ENCODE peak calls at places on chromosome 15, in seven cellular contexts. One of them, this sample, is unnamed.

GRCh38 chr15:77768107-77768506 is 135.4 kb upstream of the LINGO1 start:
- DNase-seq in suprapubic skin: no peak
- DNase-seq in PC-3: no peak
- DNase-seq in transverse colon: no peak
- DNase-seq in heart left ventricle: no peak
- DNase-seq in PC-9: no peak
- DNase-seq in MM.1S: no peak
- DNase-seq in this sample: no peak

GRCh38 chr15:89178307-89178977 is 42.9 kb downstream of the RLBP1 start:
- DNase-seq in suprapubic skin: no peak
- DNase-seq in heart left ventricle: no peak
- DNase-seq in MM.1S: no peak
- DNase-seq in transverse colon: no peak
- DNase-seq in PC-9: no peak
- DNase-seq in PC-3: no peak
- DNase-seq in this sample: no peak

GRCh38 chr15:65110676-65111292 is 4.2 kb downstream of the UBAP1L start:
- DNase-seq in PC-3: no peak
- DNase-seq in MM.1S: no peak
- DNase-seq in suprapubic skin: no peak
- DNase-seq in PC-9: no peak
- DNase-seq in heart left ventricle: no peak
- DNase-seq in transverse colon: no peak
- DNase-seq in this sample: no peak

GRCh38 chr15:59174161-59174845 is 32.3 kb upstream of the LDHAL6B start:
- DNase-seq in MM.1S: no peak
- DNase-seq in PC-3: peak; percentile 25
- DNase-seq in PC-9: no peak
- DNase-seq in transverse colon: no peak
- DNase-seq in suprapubic skin: no peak
- DNase-seq in heart left ventricle: no peak
- DNase-seq in this sample: no peak

GRCh38 chr15:95567686-95568085 is 762.8 kb upstream of the NR2F2 start:
- DNase-seq in PC-3: no peak
- DNase-seq in transverse colon: no peak
- DNase-seq in suprapubic skin: no peak
- DNase-seq in PC-9: no peak
- DNase-seq in MM.1S: no peak
- DNase-seq in heart left ventricle: no peak
- DNase-seq in this sample: no peak

GRCh38 chr15:50024183-50024795 is 94.7 kb downstream of the ATP8B4 start:
- DNase-seq in PC-3: no peak
- DNase-seq in transverse colon: no peak
- DNase-seq in heart left ventricle: no peak
- DNase-seq in suprapubic skin: no peak
- DNase-seq in PC-9: no peak
- DNase-seq in MM.1S: no peak
- DNase-seq in this sample: no peak

GRCh38 chr15:87609474-87609873 is 647.1 kb downstream of the NTRK3 start:
- DNase-seq in suprapubic skin: no peak
- DNase-seq in heart left ventricle: no peak
- DNase-seq in MM.1S: no peak
- DNase-seq in PC-3: peak; percentile 38
- DNase-seq in PC-9: no peak
- DNase-seq in transverse colon: no peak
- DNase-seq in this sample: no peak

GRCh38 chr15:73357999-73358665 is 10.6 kb downstream of the HCN4 start:
- DNase-seq in PC-3: no peak
- DNase-seq in heart left ventricle: no peak
- DNase-seq in suprapubic skin: no peak
- DNase-seq in MM.1S: no peak
- DNase-seq in transverse colon: peak; percentile 71
- DNase-seq in PC-9: no peak
- DNase-seq in this sample: no peak

GRCh38 chr15:26449296-26449695 is 323.6 kb downstream of the GABRB3 start:
- DNase-seq in transverse colon: no peak
- DNase-seq in suprapubic skin: no peak
- DNase-seq in PC-9: no peak
- DNase-seq in heart left ventricle: no peak
- DNase-seq in MM.1S: no peak
- DNase-seq in PC-3: peak; percentile 22
- DNase-seq in this sample: no peak

GRCh38 chr15:57902155-57902554 is 163.4 kb downstream of the ALDH1A2 start:
- DNase-seq in heart left ventricle: no peak
- DNase-seq in suprapubic skin: no peak
- DNase-seq in MM.1S: no peak
- DNase-seq in PC-9: no peak
- DNase-seq in PC-3: peak; percentile 22
- DNase-seq in transverse colon: no peak
- DNase-seq in this sample: no peak

GRCh38 chr15:34490421-34491193 is 53.0 kb upstream of the GOLGA8A start:
- DNase-seq in heart left ventricle: no peak
- DNase-seq in MM.1S: no peak
- DNase-seq in transverse colon: no peak
- DNase-seq in PC-9: no peak
- DNase-seq in PC-3: no peak
- DNase-seq in suprapubic skin: no peak
- DNase-seq in this sample: no peak

GRCh38 chr15:67105065-67105951 is 39.9 kb downstream of the SMAD3 start:
- DNase-seq in PC-9: peak; percentile 91
- DNase-seq in transverse colon: peak; percentile 58
- DNase-seq in heart left ventricle: peak; percentile 64
- DNase-seq in suprapubic skin: no peak
- DNase-seq in MM.1S: no peak
- DNase-seq in PC-3: peak; percentile 96
- DNase-seq in this sample: no peak

GRCh38 chr15:65767895-65768294 is 24.2 kb downstream of the DENND4A start:
- DNase-seq in PC-3: no peak
- DNase-seq in heart left ventricle: no peak
- DNase-seq in MM.1S: no peak
- DNase-seq in transverse colon: no peak
- DNase-seq in PC-9: no peak
- DNase-seq in suprapubic skin: no peak
- DNase-seq in this sample: no peak

GRCh38 chr15:97521894-97522293 is 438.6 kb upstream of the ARRDC4 start:
- DNase-seq in PC-9: no peak
- DNase-seq in MM.1S: peak; percentile 37
- DNase-seq in PC-3: no peak
- DNase-seq in suprapubic skin: no peak
- DNase-seq in heart left ventricle: peak; percentile 86
- DNase-seq in transverse colon: no peak
- DNase-seq in this sample: no peak

GRCh38 chr15:37824717-37825382 is 109.6 kb upstream of the TMCO5A start:
- DNase-seq in transverse colon: no peak
- DNase-seq in MM.1S: no peak
- DNase-seq in heart left ventricle: peak; percentile 38
- DNase-seq in suprapubic skin: no peak
- DNase-seq in PC-9: peak; percentile 31
- DNase-seq in PC-3: peak; percentile 92
- DNase-seq in this sample: no peak

GRCh38 chr15:53807500-53807899 is 48.0 kb upstream of the WDR72 start:
- DNase-seq in transverse colon: no peak
- DNase-seq in heart left ventricle: no peak
- DNase-seq in PC-9: no peak
- DNase-seq in PC-3: no peak
- DNase-seq in MM.1S: no peak
- DNase-seq in suprapubic skin: no peak
- DNase-seq in this sample: no peak

GRCh38 chr15:38905634-38906033 is 341.0 kb upstream of the RASGRP1 start:
- DNase-seq in heart left ventricle: no peak
- DNase-seq in MM.1S: no peak
- DNase-seq in PC-9: no peak
- DNase-seq in transverse colon: no peak
- DNase-seq in suprapubic skin: no peak
- DNase-seq in PC-3: no peak
- DNase-seq in this sample: no peak

GRCh38 chr15:52780172-52780980 is 9.8 kb downstream of the ONECUT1 start:
- DNase-seq in transverse colon: peak; percentile 68
- DNase-seq in PC-9: peak; percentile 53
- DNase-seq in PC-3: peak; percentile 76
- DNase-seq in suprapubic skin: no peak
- DNase-seq in MM.1S: peak; percentile 68
- DNase-seq in heart left ventricle: peak; percentile 47
- DNase-seq in this sample: no peak

GRCh38 chr15:31031471-31032064 is 40.1 kb upstream of the MTMR10 start:
- DNase-seq in heart left ventricle: no peak
- DNase-seq in MM.1S: peak; percentile 94
- DNase-seq in suprapubic skin: no peak
- DNase-seq in PC-3: no peak
- DNase-seq in PC-9: no peak
- DNase-seq in transverse colon: no peak
- DNase-seq in this sample: no peak

GRCh38 chr15:81050806-81051205 is 50.1 kb downstream of the TLNRD1 start:
- DNase-seq in PC-3: no peak
- DNase-seq in PC-9: no peak
- DNase-seq in suprapubic skin: no peak
- DNase-seq in heart left ventricle: no peak
- DNase-seq in transverse colon: no peak
- DNase-seq in MM.1S: no peak
- DNase-seq in this sample: no peak

GRCh38 chr15:100947760-100948429 is 28.7 kb downstream of the LRRK1 start:
- DNase-seq in suprapubic skin: no peak
- DNase-seq in transverse colon: no peak
- DNase-seq in MM.1S: no peak
- DNase-seq in heart left ventricle: no peak
- DNase-seq in PC-9: no peak
- DNase-seq in PC-3: no peak
- DNase-seq in this sample: no peak

GRCh38 chr15:91857772-91858171 is 4.3 kb downstream of the SLCO3A1 start:
- DNase-seq in PC-9: no peak
- DNase-seq in transverse colon: no peak
- DNase-seq in suprapubic skin: no peak
- DNase-seq in PC-3: no peak
- DNase-seq in heart left ventricle: no peak
- DNase-seq in MM.1S: peak; percentile 77
- DNase-seq in this sample: no peak

GRCh38 chr15:43930079-43930478 is 103.3 kb downstream of the WDR76 start:
- DNase-seq in suprapubic skin: no peak
- DNase-seq in PC-9: peak; percentile 29
- DNase-seq in MM.1S: no peak
- DNase-seq in transverse colon: no peak
- DNase-seq in heart left ventricle: no peak
- DNase-seq in PC-3: no peak
- DNase-seq in this sample: no peak

GRCh38 chr15:27690290-27690689 is 408.8 kb downstream of the OCA2 start:
- DNase-seq in PC-3: no peak
- DNase-seq in heart left ventricle: no peak
- DNase-seq in PC-9: no peak
- DNase-seq in suprapubic skin: no peak
- DNase-seq in transverse colon: no peak
- DNase-seq in MM.1S: no peak
- DNase-seq in this sample: no peak
- H3K9me3 ChIP-seq in PC-3: peaks cover 3% of the 10 kb centered on the region
- H3K9me3 ChIP-seq in heart left ventricle: no peaks in the 10 kb centered on the region
- H3K9me3 ChIP-seq in PC-9: no peaks in the 10 kb centered on the region
- H3K9me3 ChIP-seq in suprapubic skin: no peaks in the 10 kb centered on the region
- H3K9me3 ChIP-seq in transverse colon: no peaks in the 10 kb centered on the region
- H3K9me3 ChIP-seq in MM.1S: no peaks in the 10 kb centered on the region
- H3K9me3 ChIP-seq in this sample: no peaks in the 10 kb centered on the region

DNA sequence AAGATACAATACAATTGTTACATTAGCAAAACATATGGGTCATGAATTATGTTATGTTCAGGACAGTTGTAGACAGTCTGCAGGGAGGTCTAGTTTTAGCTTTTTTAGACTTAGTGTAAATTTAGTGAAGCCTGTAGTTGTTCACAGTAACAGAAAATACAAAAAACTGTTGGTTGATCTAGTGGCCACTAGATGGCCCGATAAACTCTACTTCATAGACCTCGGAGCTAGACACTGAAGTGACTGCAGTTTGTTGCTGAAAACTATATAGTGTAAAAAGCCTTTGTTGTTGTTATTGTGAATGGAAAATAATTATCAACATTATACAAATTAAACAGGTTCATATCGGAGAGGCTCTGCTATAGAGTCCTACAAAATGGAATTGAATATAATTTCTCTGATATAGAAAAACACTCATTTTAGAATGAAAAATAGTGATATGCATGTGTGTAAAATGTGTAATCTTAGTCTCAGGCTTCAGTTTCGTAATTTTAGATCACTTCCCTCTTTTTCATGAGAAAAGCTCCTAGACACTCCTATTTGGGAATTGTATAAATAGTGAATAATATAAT is 18.3 kb downstream of the MAGEL2 start:
- DNase-seq in transverse colon: no peak
- DNase-seq in PC-9: no peak
- DNase-seq in suprapubic skin: no peak
- DNase-seq in heart left ventricle: no peak
- DNase-seq in PC-3: peak; percentile 41
- DNase-seq in MM.1S: peak; percentile 55
- DNase-seq in this sample: no peak
- H3K4me3 ChIP-seq in transverse colon: no peak overlapping the region
- H3K4me3 ChIP-seq in PC-9: no peak overlapping the region
- H3K4me3 ChIP-seq in suprapubic skin: no peak overlapping the region
- H3K4me3 ChIP-seq in heart left ventricle: no peak overlapping the region
- H3K4me3 ChIP-seq in PC-3: no peak overlapping the region
- H3K4me3 ChIP-seq in MM.1S: no peak overlapping the region
- H3K4me3 ChIP-seq in this sample: no peak overlapping the region

DNA sequence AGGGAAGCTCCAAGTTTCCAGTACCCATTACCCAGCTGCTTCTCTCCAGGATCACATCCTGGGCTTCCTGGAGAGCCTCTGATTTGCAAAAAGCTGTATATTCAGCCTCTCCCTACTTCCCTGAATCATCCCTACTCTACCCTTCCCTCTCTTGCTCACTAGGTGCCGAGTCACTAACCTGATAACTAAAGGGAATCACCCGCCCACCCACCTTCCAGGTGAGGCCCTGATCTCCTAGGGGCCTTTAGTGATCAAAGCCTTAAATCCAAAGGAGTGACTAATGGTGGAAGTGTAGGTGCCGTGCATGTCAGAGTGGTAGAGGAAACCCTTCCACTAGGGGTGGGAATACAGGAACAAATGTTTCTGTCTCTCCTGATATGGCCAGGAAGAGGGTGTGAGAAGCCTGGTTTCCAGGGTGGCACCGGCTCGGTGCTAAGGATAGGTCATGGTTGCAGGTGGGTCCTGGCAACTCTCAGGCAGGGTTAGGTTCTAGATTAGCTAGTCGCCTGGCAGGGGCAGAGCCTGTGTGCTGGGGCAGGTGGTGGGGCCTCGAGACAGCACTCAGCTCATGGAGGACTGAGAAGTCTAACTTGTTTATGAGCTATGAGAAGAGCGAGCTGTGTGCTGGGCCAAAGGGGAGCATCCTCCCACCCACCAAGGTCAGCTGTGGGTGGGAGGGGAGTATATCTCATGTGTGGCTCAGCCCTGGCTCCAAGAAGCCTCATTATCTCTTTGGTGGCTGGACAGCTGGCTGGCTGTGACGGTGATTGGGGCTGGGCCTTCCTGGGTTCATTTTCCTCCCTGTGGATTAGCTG is 10.1 kb downstream of the SEMA7A start:
- DNase-seq in transverse colon: no peak
- DNase-seq in heart left ventricle: no peak
- DNase-seq in PC-9: peak; percentile 36
- DNase-seq in suprapubic skin: no peak
- DNase-seq in PC-3: peak; percentile 60
- DNase-seq in MM.1S: no peak
- DNase-seq in this sample: no peak
- TF ChIP-seq CTCF in transverse colon: no peak
- TF ChIP-seq CTCF in heart left ventricle: no peak
- TF ChIP-seq CTCF in PC-9: no peak
- TF ChIP-seq CTCF in suprapubic skin: no peak
- TF ChIP-seq CTCF in PC-3: no peak
- TF ChIP-seq CTCF in MM.1S: no peak
- TF ChIP-seq CTCF in this sample: no peak

GRCh38 chr15:23539892-23540291 is 25.6 kb upstream of the MKRN3 start:
- DNase-seq in transverse colon: no peak
- DNase-seq in heart left ventricle: no peak
- DNase-seq in suprapubic skin: no peak
- DNase-seq in PC-9: no peak
- DNase-seq in PC-3: no peak
- DNase-seq in MM.1S: no peak
- DNase-seq in this sample: no peak
- H3K9me3 ChIP-seq in transverse colon: no peaks in the 10 kb centered on the region
- H3K9me3 ChIP-seq in heart left ventricle: no peaks in the 10 kb centered on the region
- H3K9me3 ChIP-seq in suprapubic skin: no peaks in the 10 kb centered on the region
- H3K9me3 ChIP-seq in PC-9: no peaks in the 10 kb centered on the region
- H3K9me3 ChIP-seq in PC-3: no peaks in the 10 kb centered on the region
- H3K9me3 ChIP-seq in MM.1S: no peaks in the 10 kb centered on the region
- H3K9me3 ChIP-seq in this sample: no peaks in the 10 kb centered on the region

This sample was measured in esophagus squamous epithelium.